ENCODE peak calls at places on chromosomes 12 and 14, in four cellular contexts. S, K, E and H are unnamed samples.
A peak's percentile ranks its signal among the peaks of the same experiment; 100 is the strongest.

GRCh38 chr14:67137744-67138371 is 51.4 kb upstream of the GARIN2 start:
- DNase-seq in E (no peak), S (no peak), K (no peak), H (no peak)

GRCh38 chr14:24816929-24817637 is 183.1 kb upstream of the GZMB start:
- DNase-seq in S (no peak), K (no peak), E (no peak), H (no peak)

GRCh38 chr12:124286414-124286813 is 8.5 kb upstream of the RFLNA start:
- DNase-seq in S (no peak), E (peak; percentile 25), K (no peak), H (no peak)

GRCh38 chr14:91253795-91254323 is 9.4 kb upstream of the GPR68 start:
- DNase-seq in K (no peak), E (no peak), S (no peak), H (no peak)

GRCh38 chr12:49483621-49484020 is 55.2 kb upstream of the KCNH3 start:
- DNase-seq in K (no peak), S (no peak), E (no peak), H (no peak)

GRCh38 chr14:99579903-99580570 is 24.0 kb downstream of the CCDC85C start:
- DNase-seq in K (no peak), E (no peak), S (no peak), H (peak; percentile 85)

GRCh38 chr12:115871714-115872113 is 405.8 kb downstream of the MED13L start:
- DNase-seq in S (peak; percentile 54), E (peak; percentile 40), K (no peak), H (no peak)

GRCh38 chr12:54357802-54358619 is 6.3 kb downstream of the GPR84 start:
- DNase-seq in S (no peak), K (no peak), E (peak; percentile 53), H (no peak)

GRCh38 chr12:70724444-70724843 is 87.2 kb upstream of the PTPRB start:
- DNase-seq in E (no peak), S (no peak), K (no peak), H (no peak)